ENCODE peak calls at places on chromosomes 12 and 14, in six cellular contexts. V, Q, W, P, B and E are unnamed samples. For H3K36me3 and H3K4me1, the result is how much of the 10 kb centered on the place peaks cover.

GRCh38 chr12:132138941-132139871 is 4.9 kb downstream of the DDX51 start:
- DNase-seq in Q (no peak), W (peak), B (no peak), V (no peak), P (no peak), E (peak)

GRCh38 chr14:99512571-99513182 is 31.5 kb downstream of the CCNK start:
- DNase-seq in P (no peak), B (no peak), Q (peak), V (no peak), W (peak), E (no peak)

GRCh38 chr14:61751475-61751989 is 10.7 kb upstream of the SNAPC1 start:
- DNase-seq in V (no peak), P (no peak), B (no peak), Q (no peak), W (no peak), E (no peak)

GRCh38 chr14:34078117-34078743 is 127.4 kb upstream of the EGLN3 start:
- DNase-seq in P (peak), Q (no peak), V (no peak), B (no peak), W (no peak), E (no peak)

GRCh38 chr14:85590784-85591183 is 60.8 kb downstream of the FLRT2 start:
- DNase-seq in B (no peak), P (no peak), Q (no peak), V (no peak), W (peak), E (no peak)

GRCh38 chr12:125996438-125996837 is 931.2 kb downstream of the AACS start:
- DNase-seq in Q (no peak), B (no peak), P (no peak), W (no peak), V (no peak), E (no peak)

GRCh38 chr12:71046215-71046614 is 111.6 kb downstream of the TSPAN8 start:
- DNase-seq in V (no peak), B (no peak), P (no peak), W (peak), Q (no peak), E (no peak)

GRCh38 chr14:22276913-22277816 is 311.9 kb downstream of the DAD1 start:
- DNase-seq in W (no peak), Q (no peak), B (no peak), V (peak), P (peak), E (no peak)

GRCh38 chr14:102853703-102854396 is 68.6 kb upstream of the AMN start:
- DNase-seq in V (no peak), P (no peak), B (peak), Q (no peak), W (no peak), E (no peak)

GRCh38 chr12:124678421-124678893 is 111.0 kb upstream of the NCOR2 start:
- DNase-seq in Q (peak), W (peak), P (no peak), B (no peak), V (no peak), E (no peak)

GRCh38 chr14:96661244-96661969 is 135.8 kb upstream of the VRK1 start:
- DNase-seq in V (no peak), W (no peak), P (no peak), B (no peak), Q (no peak), E (no peak)

GRCh38 chr14:91357272-91357671 is 60.3 kb downstream of the CCDC88C start:
- DNase-seq in W (no peak), P (no peak), Q (no peak), V (no peak), B (no peak), E (no peak)

GRCh38 chr12:58413794-58414193 is 472.4 kb downstream of the ATP23 start:
- DNase-seq in W (peak), B (no peak), P (peak), V (no peak), Q (no peak), E (no peak)

GRCh38 chr14:52351191-52351560 is 37.1 kb downstream of the PTGER2 start:
- DNase-seq in B (no peak), W (no peak), P (peak), V (no peak), Q (no peak), E (peak)

GRCh38 chr12:122327494-122328385 is 61.4 kb upstream of the VPS33A start:
- DNase-seq in W (no peak), Q (no peak), B (no peak), V (no peak), P (peak), E (no peak)

GRCh38 chr14:71139058-71139946 is 232.0 kb downstream of the PCNX1 start:
- DNase-seq in P (peak), Q (peak), B (peak), W (peak), V (peak), E (no peak)

GRCh38 chr12:9406564-9407424 is 198.6 kb upstream of the PZP start:
- DNase-seq in W (no peak), B (no peak), P (no peak), V (no peak), Q (no peak), E (no peak)

GRCh38 chr14:59511916-59512530 is 27.7 kb downstream of the JKAMP start:
- DNase-seq in W (no peak), B (no peak), V (peak), Q (no peak), P (no peak), E (no peak)

GRCh38 chr14:61193471-61193870 is 87.7 kb downstream of the TMEM30B start:
- DNase-seq in W (no peak), Q (no peak), B (no peak), V (no peak), P (no peak), E (no peak)

GRCh38 chr12:107385518-107385917 is 292.2 kb upstream of the CRY1 start:
- DNase-seq in P (no peak), V (no peak), Q (no peak), B (no peak), W (no peak), E (no peak)

GRCh38 chr12:107377596-107378385 is 284.4 kb upstream of the CRY1 start:
- DNase-seq in W (no peak), B (no peak), P (no peak), Q (no peak), V (no peak), E (no peak)

GRCh38 chr12:107384645-107385044 is 291.3 kb upstream of the CRY1 start:
- DNase-seq in Q (no peak), B (no peak), P (no peak), V (no peak), W (no peak), E (no peak)

GRCh38 chr12:107375231-107375630 is 281.9 kb upstream of the CRY1 start:
- DNase-seq in Q (no peak), P (no peak), B (no peak), V (no peak), W (no peak), E (no peak)

GRCh38 chr12:107379852-107380567 is 286.7 kb upstream of the CRY1 start:
- DNase-seq in Q (no peak), V (peak), B (no peak), W (no peak), P (peak), E (no peak)
- H3K27ac ChIP-seq in Q (no peak), V (no peak), B (no peak), W (no peak), P (peak), E (no peak)

GRCh38 chr12:57096748-57097553 is 8.0 kb downstream of the NAB2 start:
- DNase-seq in Q (peak), W (peak), V (no peak), B (no peak), P (no peak), E (no peak)

GRCh38 chr12:57101892-57102695 is 9.1 kb downstream of the STAT6 start:
- DNase-seq in W (peak), B (no peak), Q (peak), P (peak), V (no peak), E (no peak)

GRCh38 chr12:57097554-57097835 is 8.6 kb downstream of the NAB2 start:
- DNase-seq in W (peak), B (no peak), P (no peak), V (no peak), Q (peak), E (no peak)

GRCh38 chr12:57099062-57099714 is 10.3 kb downstream of the NAB2 start:
- DNase-seq in V (no peak), W (peak), Q (peak), P (no peak), B (no peak), E (no peak)

DNA sequence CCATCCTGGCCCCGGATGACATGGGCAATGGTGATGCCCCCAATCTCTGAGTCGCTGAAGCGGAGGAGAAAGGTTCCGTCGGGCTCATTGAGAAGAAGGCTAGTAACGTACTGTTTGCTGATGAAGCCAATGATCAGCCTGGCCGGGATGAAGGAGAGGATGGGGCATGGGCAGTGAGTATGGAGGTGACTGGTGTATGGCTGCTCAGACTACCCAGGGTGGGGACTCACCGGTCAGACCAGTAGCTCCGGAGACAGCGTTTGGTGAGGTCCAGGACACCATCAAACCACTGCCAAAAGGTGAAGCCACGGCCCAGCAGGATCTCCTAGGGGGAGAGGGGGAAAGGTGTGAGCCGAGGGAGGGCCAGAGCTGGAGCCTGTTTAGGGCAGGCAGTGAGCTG is 10.9 kb downstream of the NAB2 start:
- DNase-seq in P (no peak), Q (peak), W (peak), B (no peak), V (no peak), E (no peak)
- H3K36me3 ChIP-seq in P (under half), Q (under half), W (half or more), B (under half), V (half or more), E (under half)

DNA sequence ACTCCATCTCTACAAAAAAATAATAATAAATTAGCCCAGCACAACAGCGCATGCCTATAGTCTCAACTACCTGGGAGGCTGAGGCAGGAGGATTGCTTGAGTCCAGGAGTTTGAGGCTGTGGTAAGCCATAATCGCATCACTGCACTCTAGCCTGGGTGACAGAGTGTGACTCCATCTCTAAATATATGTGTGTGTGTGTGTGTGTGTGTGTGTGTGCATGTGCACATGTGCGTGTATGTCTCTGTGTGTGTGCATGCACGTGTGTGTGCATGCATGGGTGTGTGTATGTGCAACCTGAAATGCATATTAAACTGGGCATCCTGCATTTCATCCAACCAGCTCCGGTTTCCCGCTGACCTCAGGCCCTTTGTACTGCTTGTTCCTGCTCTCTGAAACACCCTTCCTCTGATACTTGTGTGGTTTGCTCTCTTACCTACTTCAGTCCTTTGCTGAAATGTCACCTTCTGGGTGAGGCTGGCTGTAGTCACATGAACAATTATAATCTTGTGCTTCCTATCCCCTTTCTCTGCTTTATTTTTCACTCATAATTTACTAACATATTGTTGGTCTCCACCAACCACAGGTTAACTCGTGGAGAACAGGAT is 46.9 kb downstream of the PHLDA1 start:
- DNase-seq in Q (no peak), B (no peak), V (no peak), W (no peak), P (no peak), E (no peak)
- H3K4me1 ChIP-seq in Q (under half), B (under half), V (under half), W (under half), P (under half), E (under half)

DNA sequence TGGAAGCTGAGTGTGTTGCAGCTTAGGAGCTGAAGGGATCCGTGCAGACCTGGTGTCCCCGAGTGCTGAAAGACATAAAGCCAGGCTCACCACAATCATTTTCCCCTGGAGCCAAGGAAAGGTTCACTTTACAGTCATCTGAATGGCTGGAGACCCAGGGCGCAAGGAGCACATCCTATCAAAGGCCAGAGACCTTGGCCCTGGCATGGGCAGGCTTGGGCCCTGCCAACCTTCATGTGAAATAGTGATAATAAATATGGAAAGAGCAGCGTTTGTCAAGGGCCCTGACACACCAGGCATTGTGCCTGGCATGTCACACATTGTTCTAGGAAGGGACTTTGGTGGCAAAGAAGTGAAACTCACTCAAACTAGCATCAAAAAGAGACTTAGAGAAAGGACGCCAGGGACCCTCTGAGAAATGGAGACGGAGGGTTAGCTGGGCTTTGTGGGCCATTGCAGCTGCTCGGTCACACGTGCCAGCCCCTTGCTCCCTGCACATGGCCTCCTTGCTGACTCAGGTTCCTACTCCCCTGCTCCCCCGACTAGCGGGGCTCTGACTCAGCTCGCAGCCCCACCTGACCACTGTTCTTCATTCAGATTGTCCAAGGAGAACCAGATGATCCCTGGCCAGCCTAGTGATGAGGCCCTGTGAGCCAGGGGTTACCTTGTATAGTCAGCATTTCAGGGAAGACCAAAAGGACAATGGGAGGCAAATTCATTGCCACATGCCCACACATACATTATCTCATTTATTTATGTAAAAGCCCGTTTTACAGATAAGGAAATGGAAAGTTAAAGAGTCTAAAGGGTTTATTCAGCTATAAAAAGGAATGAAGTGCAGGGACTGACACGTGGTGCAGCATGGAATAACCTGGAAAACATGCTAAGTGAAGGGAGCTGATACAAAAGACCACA is 103.6 kb downstream of the LGMN start:
- DNase-seq in P (no peak), Q (no peak), B (no peak), W (no peak), V (no peak), E (no peak)
- H3K27ac ChIP-seq in P (no peak), Q (no peak), B (no peak), W (peak), V (no peak), E (peak)

GRCh38 chr12:120155072-120155471 is 38.5 kb upstream of the RAB35 start:
- DNase-seq in B (no peak), V (no peak), Q (no peak), P (no peak), W (peak), E (no peak)

GRCh38 chr12:120159509-120160237 is 34.8 kb downstream of the GCN1 start:
- DNase-seq in Q (no peak), P (no peak), B (no peak), V (no peak), W (peak), E (no peak)

GRCh38 chr12:120157678-120158077 is 36.8 kb downstream of the GCN1 start:
- DNase-seq in W (no peak), P (no peak), V (no peak), Q (no peak), B (no peak), E (no peak)

GRCh38 chr12:120158351-120158750 is 36.2 kb downstream of the GCN1 start:
- DNase-seq in Q (no peak), B (no peak), V (no peak), P (no peak), W (no peak), E (no peak)

DNA sequence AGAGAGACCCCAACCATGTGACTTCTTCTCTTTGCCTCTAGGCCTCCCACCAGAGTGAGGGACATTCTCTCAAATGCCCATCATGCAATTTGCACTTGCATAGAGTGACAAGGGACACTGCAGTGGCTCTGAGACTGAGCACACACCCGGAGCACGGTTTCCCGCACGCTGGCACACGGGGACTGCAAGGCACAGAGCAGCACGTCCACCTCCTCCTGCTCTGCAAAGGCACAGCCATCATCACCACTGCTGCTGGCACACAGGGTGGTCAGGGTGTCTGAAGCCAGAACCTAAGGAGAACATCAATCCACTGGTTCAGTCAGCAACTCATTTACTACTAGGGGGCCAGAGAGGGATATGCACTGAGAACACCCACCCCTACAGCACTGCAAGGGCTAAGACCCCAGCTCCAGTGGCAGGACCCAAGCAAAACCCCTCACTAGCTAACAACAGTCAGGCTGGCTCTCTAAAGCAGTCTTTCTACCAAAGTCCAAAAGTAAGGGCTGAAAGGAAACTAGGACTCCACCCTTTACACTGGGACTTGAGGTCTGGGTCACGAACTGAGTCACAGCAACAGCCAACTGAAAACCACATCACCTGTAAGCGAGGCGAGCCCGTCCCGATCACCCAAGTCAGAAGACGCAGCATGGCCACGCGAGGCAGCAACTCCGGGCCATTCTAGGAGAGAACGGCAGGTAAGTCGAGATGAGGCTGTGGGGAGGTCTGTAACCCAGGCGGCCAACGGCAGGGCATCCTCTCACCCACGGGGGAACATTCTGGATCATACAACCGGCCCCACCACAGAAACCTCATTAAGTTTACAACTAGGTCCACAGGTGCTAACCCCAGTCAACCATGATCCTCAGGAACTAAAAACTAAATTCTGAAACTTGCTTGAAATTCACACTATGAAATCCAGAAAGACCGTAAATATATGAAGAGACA is 37.9 kb downstream of the GCN1 start:
- DNase-seq in V (no peak), B (no peak), P (no peak), Q (no peak), W (peak), E (no peak)
- H3K36me3 ChIP-seq in V (half or more), B (half or more), P (under half), Q (under half), W (half or more), E (under half)

DNA sequence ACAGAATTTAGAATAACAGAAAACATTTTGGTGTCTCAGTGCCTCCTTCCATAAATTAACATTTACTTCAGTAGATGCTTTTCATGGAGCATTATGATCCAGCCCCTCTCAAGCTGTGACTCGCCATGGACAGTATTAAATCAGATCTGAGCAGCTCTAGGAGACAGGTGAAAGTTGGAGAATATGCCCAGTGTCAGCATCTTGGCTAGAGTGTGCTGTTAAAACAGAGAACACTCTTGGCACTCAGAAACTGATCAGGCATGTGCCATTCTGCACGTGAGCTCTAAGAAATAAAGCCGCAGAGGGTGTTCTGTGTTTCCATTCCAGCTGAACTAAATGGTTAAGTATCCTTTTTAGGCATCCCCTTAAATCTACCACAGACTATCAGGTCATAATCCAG is 68.0 kb downstream of the DIP2B start:
- DNase-seq in B (no peak), Q (no peak), P (no peak), V (no peak), W (no peak), E (no peak)
- H3K4me1 ChIP-seq in B (half or more), Q (under half), P (under half), V (half or more), W (under half), E (under half)

GRCh38 chr12:4586500-4586899 is 24.5 kb downstream of the DYRK4 start:
- DNase-seq in W (no peak), B (no peak), Q (no peak), V (no peak), P (no peak), E (no peak)
- H3K27ac ChIP-seq in W (no peak), B (no peak), Q (no peak), V (no peak), P (no peak), E (no peak)

DNA sequence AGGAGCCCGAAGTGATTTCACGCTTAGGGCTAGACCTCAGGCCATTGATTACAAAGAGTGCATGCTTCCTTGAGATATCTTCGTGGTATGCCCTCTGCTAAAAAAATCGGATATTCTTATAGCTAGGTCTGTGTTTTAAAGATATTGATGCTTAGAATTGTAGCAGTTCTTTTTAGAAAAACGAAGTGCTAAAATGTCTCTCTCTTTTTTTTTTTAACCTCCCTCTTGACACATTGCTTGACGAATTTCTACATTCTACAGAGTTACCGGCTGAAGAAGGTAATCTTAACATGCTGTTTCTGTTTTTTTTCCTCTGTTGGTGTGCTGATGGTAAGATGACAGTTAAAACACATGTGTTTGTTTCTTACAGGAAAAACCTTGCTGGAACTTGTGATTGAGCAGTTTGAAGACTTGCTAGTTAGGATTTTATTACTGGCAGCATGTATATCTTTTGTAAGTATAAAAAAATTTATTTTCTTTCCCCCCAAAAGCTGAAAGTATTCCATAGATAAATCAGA is 1.4 kb downstream of the ATP2A2 start:
- DNase-seq in B (no peak), V (no peak), W (peak), P (no peak), Q (no peak), E (no peak)
- H3K36me3 ChIP-seq in B (under half), V (under half), W (under half), P (under half), Q (under half), E (under half)